ENCODE peak calls at places on chromosomes 1 and 21, in four cellular contexts. P is HCT116, B is SK-N-SH, V is HepG2. O is an unnamed sample.

GRCh38 chr1:95021794-95022193 is 51.0 kb downstream of the ALG14 start:
- DNase-seq in B (no peak), P (no peak), V (no peak), O (no peak)

GRCh38 chr1:156549390-156549789 is 23.0 kb downstream of the IQGAP3 start:
- DNase-seq in B (no peak), V (no peak), P (no peak), O (no peak)

GRCh38 chr1:241990040-241990439 is 8.9 kb downstream of the MAP1LC3C start:
- DNase-seq in V (no peak), B (peak), P (peak), O (peak)

GRCh38 chr21:25831300-25831699 is 96.5 kb downstream of the GABPA start:
- DNase-seq in B (no peak), P (no peak), V (no peak), O (no peak)

GRCh38 chr1:117735045-117735992 is 129.5 kb downstream of the TENT5C start:
- DNase-seq in B (no peak), P (no peak), V (peak), O (no peak)

GRCh38 chr21:44648557-44649311 is 2.5 kb downstream of the KRTAP10-11 start:
- DNase-seq in P (no peak), B (no peak), V (no peak), O (no peak)

GRCh38 chr1:226108935-226109828 is 46.7 kb downstream of the H3-3A start:
- DNase-seq in P (no peak), B (no peak), V (no peak), O (no peak)

GRCh38 chr1:34190692-34191091 is 14.0 kb downstream of the C1orf94 start:
- DNase-seq in V (no peak), P (no peak), B (no peak), O (no peak)

GRCh38 chr21:34018910-34019309 is 54.5 kb upstream of the MRPS6 start:
- DNase-seq in V (no peak), P (no peak), B (no peak), O (no peak)

GRCh38 chr1:52588535-52588934 is 13.6 kb upstream of the GPX7 start:
- DNase-seq in P (no peak), B (no peak), V (no peak), O (no peak)

GRCh38 chr1:89719502-89720306 is 86.8 kb downstream of the LRRC8C start:
- DNase-seq in B (peak), V (no peak), P (no peak), O (peak)

GRCh38 chr1:205030916-205031315 is 12.1 kb upstream of the CNTN2 start:
- DNase-seq in P (no peak), B (no peak), V (no peak), O (no peak)

GRCh38 chr21:36265431-36265830 is 54.6 kb upstream of the MORC3 start:
- DNase-seq in P (no peak), B (no peak), V (no peak), O (no peak)

GRCh38 chr1:1164701-1165451 is 8.8 kb upstream of the TTLL10 start:
- DNase-seq in P (no peak), V (peak), B (no peak), O (no peak)

GRCh38 chr1:182389619-182390047 is 2.0 kb downstream of the GLUL start:
- DNase-seq in P (no peak), B (peak), V (peak), O (no peak)

GRCh38 chr1:29901618-29902017 is 665.3 kb downstream of the PTPRU start:
- DNase-seq in B (no peak), V (no peak), P (no peak), O (no peak)
- TF ChIP-seq ELF1 in B (no peak), V (no peak), P (no peak), O (no peak)

DNA sequence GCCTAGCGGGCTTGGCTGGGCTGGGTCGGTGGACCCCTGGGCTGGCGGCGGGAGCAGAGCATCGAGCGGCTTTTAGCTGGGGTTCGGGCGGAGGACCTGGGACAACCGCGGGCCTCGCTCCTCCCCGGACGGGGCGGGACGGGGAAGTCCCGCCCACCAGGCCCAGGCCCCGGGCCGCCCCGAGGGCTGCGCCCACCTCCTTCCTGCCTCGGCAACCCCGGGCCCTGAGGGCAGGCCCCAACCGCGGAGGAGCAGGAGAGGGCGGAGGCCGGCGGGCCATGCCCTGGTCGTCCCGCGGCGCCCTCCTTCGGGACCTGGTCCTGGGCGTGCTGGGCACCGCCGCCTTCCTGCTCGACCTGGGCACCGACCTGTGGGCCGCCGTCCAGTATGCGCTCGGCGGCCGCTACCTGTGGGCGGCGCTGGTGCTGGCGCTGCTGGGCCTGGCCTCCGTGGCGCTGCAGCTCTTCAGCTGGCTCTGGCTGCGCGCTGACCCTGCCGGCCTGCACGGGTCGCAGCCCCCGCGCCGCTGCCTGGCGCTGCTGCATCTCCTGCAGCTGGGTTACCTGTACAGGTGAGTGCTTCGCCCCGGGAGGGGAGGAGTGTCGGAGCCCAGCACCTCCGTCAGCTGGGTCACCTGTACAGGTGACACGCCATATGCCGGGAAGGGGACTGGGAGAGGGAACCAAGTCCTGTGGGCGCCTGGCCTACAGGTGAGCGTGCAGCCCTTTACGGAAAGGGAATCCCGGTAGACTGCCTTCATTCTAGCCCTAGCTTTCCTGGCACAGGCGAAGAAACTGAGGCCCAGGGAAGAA is at the start of gene XKR8:
- DNase-seq in B (no peak), V (peak), P (peak), O (peak)
- TF ChIP-seq ELF1 in B (no peak), V (no peak), P (no peak), O (no peak)

DNA sequence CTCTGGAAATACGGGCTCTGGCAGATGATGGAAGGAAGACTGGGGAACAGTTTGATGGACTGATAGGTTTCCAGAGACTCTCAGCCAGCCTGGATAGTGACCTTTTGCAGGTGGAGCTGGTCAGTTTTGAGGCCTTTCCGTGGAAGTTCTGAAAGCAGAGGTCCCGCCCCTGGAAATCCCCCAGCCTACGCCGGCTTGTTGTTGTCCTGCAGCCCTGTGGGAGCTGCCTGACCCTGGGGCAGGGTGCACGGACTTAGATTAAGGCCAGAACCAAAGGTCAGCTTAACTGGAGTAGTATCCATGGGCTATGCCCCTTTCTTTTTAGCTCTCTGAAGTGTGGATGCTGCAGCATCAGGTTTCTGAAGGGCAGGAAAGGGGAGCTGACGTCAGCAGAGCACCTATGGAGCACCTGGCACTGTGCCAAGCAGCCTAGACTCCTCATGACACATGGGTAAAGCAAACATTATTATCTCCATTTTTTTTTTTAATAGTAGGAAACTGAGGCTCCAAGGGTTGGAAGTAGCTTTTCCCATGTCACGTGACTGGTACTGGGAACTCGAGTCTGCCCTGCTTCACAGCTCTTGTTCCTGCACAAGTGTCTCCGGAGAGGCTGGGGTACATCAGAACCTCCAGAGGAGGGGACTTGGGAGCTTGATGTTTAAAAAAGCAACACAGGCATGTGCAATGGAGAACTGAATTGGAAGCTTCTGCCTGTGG is 38.5 kb downstream of the IER5 start:
- DNase-seq in V (peak), P (no peak), B (peak), O (no peak)
- TF ChIP-seq ELF1 in V (no peak), P (no peak), B (no peak), O (no peak)

GRCh38 chr1:25620701-25621350 is 4.2 kb downstream of the MAN1C1 start:
- DNase-seq in P (no peak), V (no peak), B (no peak), O (no peak)

GRCh38 chr1:25617626-25618432 is 1.2 kb downstream of the MAN1C1 start:
- DNase-seq in V (no peak), B (peak), P (no peak), O (no peak)

GRCh38 chr1:25620211-25620610 is 3.6 kb downstream of the MAN1C1 start:
- DNase-seq in B (no peak), V (no peak), P (no peak), O (no peak)

GRCh38 chr1:25618433-25618808 is 1.8 kb downstream of the MAN1C1 start:
- DNase-seq in B (no peak), V (no peak), P (no peak), O (no peak)

DNA sequence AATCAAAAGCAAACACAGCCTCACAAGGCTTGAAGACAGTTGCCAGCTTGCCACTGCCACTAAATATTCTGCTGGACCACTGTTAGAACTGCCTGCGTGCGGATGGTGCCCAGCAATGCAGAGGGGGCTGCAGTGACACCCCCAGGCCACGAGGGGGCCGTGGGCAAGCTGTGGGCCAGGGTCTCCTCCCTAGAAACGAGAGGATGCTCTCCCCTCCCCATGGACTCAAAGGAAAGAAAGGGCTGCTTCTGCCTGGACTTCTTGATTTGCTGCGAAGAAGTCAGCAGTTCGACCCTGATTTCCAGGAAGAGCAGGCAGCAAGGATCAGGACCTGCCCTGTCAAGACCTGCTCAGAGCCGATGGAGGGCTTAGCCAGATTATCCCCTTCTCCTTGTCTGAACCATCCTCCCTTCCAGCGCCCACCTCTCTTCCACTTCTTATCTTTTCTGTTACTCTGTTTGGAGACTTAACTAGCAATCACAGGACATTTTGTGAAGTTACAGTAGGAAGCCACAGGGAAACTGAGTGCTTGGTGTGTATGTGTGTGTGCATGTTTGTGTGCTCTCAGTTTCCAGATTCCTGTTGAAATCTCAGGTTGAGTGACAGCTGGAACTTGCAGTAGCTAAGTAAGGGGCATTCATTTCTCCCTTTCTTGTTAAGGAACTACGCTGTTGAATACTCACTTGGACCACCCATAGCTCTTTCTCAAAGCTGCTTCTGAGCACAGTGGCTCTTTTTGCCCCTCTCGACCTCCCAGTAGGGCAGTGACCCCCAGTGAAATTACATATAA is 2.7 kb downstream of the MAN1C1 start:
- DNase-seq in B (peak), P (no peak), V (no peak), O (peak)
- TF ChIP-seq ELF1 in B (no peak), P (no peak), V (no peak), O (no peak)

GRCh38 chr1:9371391-9371935 is 78.8 kb downstream of the SPSB1 start:
- DNase-seq in B (peak), P (no peak), V (peak), O (no peak)
- TF ChIP-seq ELF1 in B (no peak), P (no peak), V (no peak), O (no peak)